ENCODE peak calls at places on chromosomes 13 and 19, in six cellular contexts. O is skeletal muscle cell, D is spleen, S is OCI-LY7, I is cardiac fibroblast, P is aorta. Q is an unnamed sample.

GRCh38 chr13:41554626-41555386 is 97.5 kb downstream of the RGCC start:
- DNase-seq in O (no peak), D (peak), S (peak), I (no peak), P (no peak), Q (no peak)

GRCh38 chr13:49746111-49746510 is 46.4 kb downstream of the KPNA3 start:
- DNase-seq in O (no peak), D (no peak), S (no peak), I (no peak), P (no peak), Q (no peak)

GRCh38 chr13:31890946-31891345 is 140.6 kb upstream of the FRY start:
- DNase-seq in O (no peak), D (no peak), S (no peak), I (peak), P (no peak), Q (no peak)

GRCh38 chr19:48415395-48415794 is 21.9 kb downstream of the GRIN2D start:
- DNase-seq in O (no peak), D (peak), S (peak), I (peak), P (peak), Q (peak)

GRCh38 chr19:45097776-45098520 is 5.0 kb downstream of the PPP1R37 start:
- DNase-seq in O (peak), D (no peak), S (no peak), I (peak), P (peak), Q (no peak)

GRCh38 chr13:30857636-30858035 is 48.4 kb upstream of the MEDAG start:
- DNase-seq in O (no peak), D (no peak), S (no peak), I (no peak), P (no peak), Q (no peak)

GRCh38 chr19:15810335-15810734 is 5.1 kb downstream of the OR10H1 start:
- DNase-seq in O (no peak), D (no peak), S (peak), I (peak), P (no peak), Q (no peak)

GRCh38 chr19:37303591-37304171 is 67.2 kb upstream of the ZNF527 start:
- DNase-seq in O (no peak), D (no peak), S (no peak), I (no peak), P (no peak), Q (no peak)

GRCh38 chr19:16134510-16134909 is 9.0 kb upstream of the HSH2D start:
- DNase-seq in O (no peak), D (no peak), S (no peak), I (no peak), P (no peak), Q (no peak)

GRCh38 chr13:35830850-35831450 is 300.2 kb downstream of the DCLK1 start:
- DNase-seq in O (no peak), D (no peak), S (no peak), I (no peak), P (no peak), Q (no peak)

GRCh38 chr19:2166741-2167738 is 3.3 kb downstream of the DOT1L start:
- DNase-seq in O (no peak), D (peak), S (no peak), I (peak), P (peak), Q (peak)

GRCh38 chr19:31064486-31064885 is 284.8 kb downstream of the TSHZ3 start:
- DNase-seq in O (peak), D (no peak), S (no peak), I (no peak), P (no peak), Q (no peak)

GRCh38 chr13:39481493-39481892 is 121.5 kb downstream of the LHFPL6 start:
- DNase-seq in O (no peak), D (no peak), S (no peak), I (peak), P (no peak), Q (no peak)

GRCh38 chr19:3670258-3670795 is 29.9 kb downstream of the PIP5K1C start:
- DNase-seq in O (peak), D (no peak), S (no peak), I (peak), P (peak), Q (no peak)

GRCh38 chr13:32650705-32651311 is 64.6 kb downstream of the PDS5B start:
- DNase-seq in O (peak), D (no peak), S (peak), I (peak), P (no peak), Q (no peak)

GRCh38 chr19:6740589-6741348 is 1.3 kb downstream of the TRIP10 start:
- DNase-seq in O (no peak), D (peak), S (peak), I (peak), P (peak), Q (peak)

GRCh38 chr19:44308011-44308410 is 3.2 kb upstream of the ZNF235 start:
- DNase-seq in O (no peak), D (no peak), S (no peak), I (peak), P (no peak), Q (no peak)

GRCh38 chr13:28012896-28013295 is 24.4 kb upstream of the URAD start:
- DNase-seq in O (no peak), D (no peak), S (peak), I (no peak), P (no peak), Q (no peak)

GRCh38 chr13:44174769-44175425 is 198.7 kb upstream of the SERP2 start:
- DNase-seq in O (no peak), D (no peak), S (no peak), I (peak), P (no peak), Q (no peak)

GRCh38 chr19:3250675-3251074 is 26.2 kb downstream of the CELF5 start:
- DNase-seq in O (no peak), D (no peak), S (peak), I (peak), P (no peak), Q (no peak)

GRCh38 chr13:70630247-70630646 is 522.0 kb upstream of the KLHL1 start:
- DNase-seq in O (no peak), D (no peak), S (no peak), I (no peak), P (no peak), Q (no peak)

GRCh38 chr19:56111601-56112312 is 9.3 kb downstream of the ZNF787 start:
- DNase-seq in O (no peak), D (peak), S (no peak), I (no peak), P (peak), Q (peak)

GRCh38 chr19:11387154-11388034 is 3.3 kb upstream of the EPOR start:
- DNase-seq in O (no peak), D (no peak), S (peak), I (no peak), P (no peak), Q (no peak)

GRCh38 chr19:48484931-48485612 is 15.9 kb downstream of the CYTH2 start:
- DNase-seq in O (no peak), D (no peak), S (no peak), I (no peak), P (no peak), Q (no peak)

GRCh38 chr19:8686549-8686948 is 12.0 kb downstream of the ACTL9 start:
- DNase-seq in O (no peak), D (no peak), S (no peak), I (no peak), P (no peak), Q (no peak)

GRCh38 chr13:21034602-21035190 is 26.7 kb downstream of the LATS2 start:
- DNase-seq in O (no peak), D (no peak), S (no peak), I (peak), P (no peak), Q (no peak)

GRCh38 chr19:38362076-38362945 is 12.1 kb upstream of the PSMD8 start:
- DNase-seq in O (no peak), D (peak), S (peak), I (peak), P (peak), Q (peak)

GRCh38 chr13:91045351-91046034 is 302.0 kb upstream of the MIR17HG start:
- DNase-seq in O (no peak), D (no peak), S (peak), I (no peak), P (no peak), Q (no peak)

GRCh38 chr13:86135856-86136255 is 336.6 kb upstream of the SLITRK6 start:
- DNase-seq in O (no peak), D (no peak), S (no peak), I (no peak), P (no peak), Q (no peak)

GRCh38 chr13:76600086-76600485 is 286.1 kb downstream of the KCTD12 start:
- DNase-seq in O (no peak), D (no peak), S (no peak), I (peak), P (no peak), Q (no peak)

GRCh38 chr13:39313721-39314120 is 275.5 kb downstream of the NHLRC3 start:
- DNase-seq in O (no peak), D (no peak), S (no peak), I (no peak), P (no peak), Q (no peak)

DNA sequence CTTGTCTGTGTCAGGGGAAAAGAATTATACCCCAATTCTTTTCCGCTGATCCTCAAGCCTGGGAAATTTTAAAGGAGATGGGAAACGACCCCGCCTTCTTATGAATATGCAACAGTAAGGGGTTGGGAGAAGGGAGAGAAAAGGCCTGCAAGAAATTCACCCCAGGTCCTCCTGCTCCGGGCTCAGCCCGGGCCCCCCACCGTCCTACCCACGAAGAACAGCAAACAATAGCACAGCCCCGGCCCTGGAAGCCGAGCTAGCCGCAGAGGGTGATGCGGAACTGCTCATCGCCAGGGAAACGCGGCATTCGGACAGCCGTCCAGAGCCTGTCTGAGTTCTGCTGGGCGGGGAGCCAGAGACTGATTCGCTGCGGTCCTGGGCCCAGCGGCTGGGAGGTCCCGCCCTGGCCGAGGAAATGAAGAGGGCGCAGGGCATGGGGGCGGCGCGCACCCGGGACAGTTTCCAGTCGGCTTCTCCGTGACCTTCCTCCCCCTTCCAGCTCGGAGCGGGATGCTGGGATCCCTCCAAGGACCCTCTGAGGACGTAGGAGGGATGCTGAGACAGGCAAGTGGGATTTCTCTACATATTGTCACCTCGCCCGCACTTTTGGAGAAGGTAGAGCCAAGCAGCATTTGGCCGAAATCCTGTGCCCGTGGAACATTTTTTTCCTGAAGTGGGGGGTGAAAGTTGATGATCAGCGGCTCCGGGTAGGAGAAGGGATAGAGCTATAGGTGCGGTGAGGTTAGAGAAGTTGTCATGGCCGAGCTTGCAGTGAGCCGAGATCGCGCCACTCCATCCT is 82.3 kb upstream of the C1QTNF9B start:
- DNase-seq in O (no peak), D (peak), S (no peak), I (peak), P (peak), Q (peak)
- H3K4me3 ChIP-seq in O (peak), D (peak), S (no peak), I (peak), P (peak), Q (peak)

GRCh38 chr13:75366380-75367280 is 115.3 kb downstream of the TBC1D4 start:
- DNase-seq in O (no peak), D (no peak), S (no peak), I (peak), P (no peak), Q (no peak)
- H3K4me3 ChIP-seq in O (no peak), D (no peak), S (no peak), I (no peak), P (no peak), Q (no peak)

DNA sequence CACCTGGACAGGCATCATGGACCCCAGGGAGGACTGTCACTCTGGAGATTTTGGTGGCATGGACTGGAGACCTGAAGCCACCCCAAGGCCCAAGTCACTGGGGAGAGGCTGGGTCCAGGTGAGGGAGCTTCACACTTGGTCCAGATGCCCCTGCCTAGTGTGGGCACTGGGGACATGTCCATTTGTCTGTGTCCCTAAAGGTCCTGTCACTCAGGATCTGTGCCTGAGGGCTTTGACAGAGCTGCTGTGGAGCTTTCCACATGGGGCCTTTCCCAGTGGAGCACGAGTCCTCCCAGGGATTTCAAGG is 40.5 kb upstream of the CEACAM8 start:
- DNase-seq in O (no peak), D (no peak), S (no peak), I (no peak), P (no peak), Q (no peak)
- H3K4me3 ChIP-seq in O (no peak), D (no peak), S (no peak), I (no peak), P (no peak), Q (no peak)

DNA sequence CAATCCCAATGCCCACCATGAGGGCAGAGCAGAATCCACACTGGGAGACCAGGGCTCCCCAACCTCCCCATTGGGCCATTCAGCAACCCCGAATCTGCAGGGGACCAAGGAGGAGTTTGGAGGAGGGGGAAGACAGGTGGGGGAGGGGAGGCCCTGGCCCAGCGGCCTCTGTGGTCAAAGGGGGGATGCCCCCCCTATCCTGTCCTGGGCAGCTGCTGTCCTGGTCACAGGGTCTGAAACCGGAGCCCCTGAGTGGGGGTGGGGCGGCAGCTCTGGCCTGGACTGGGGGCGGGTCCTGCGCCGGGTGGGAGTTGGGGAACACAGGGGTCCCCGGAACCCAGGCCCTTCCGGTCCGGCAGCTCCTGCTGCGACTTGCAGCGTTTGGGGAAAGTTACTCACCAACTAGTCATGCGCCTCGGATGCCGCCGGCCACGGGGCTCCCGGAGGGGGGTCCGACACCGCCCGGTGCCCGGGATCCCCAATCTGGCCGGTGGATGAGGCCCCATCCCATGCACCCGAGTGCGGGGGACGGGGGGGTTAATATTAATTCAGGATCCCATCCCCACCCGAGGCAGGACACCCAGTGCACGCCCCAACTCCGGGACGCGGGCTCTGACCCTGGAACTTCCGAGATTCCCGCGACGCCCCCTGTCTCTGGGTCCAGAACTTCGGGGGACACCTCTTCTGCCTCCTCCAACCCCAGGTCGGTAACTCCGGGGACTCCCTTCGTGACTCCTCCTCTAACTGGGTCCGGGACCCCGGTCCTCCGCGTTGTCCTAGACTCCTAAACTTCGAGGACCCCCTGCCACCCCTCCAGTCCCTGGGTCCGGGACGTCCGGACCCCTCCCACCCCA is 868 bp downstream of the HOMER3 start:
- DNase-seq in O (no peak), D (peak), S (no peak), I (peak), P (peak), Q (no peak)
- H3K4me3 ChIP-seq in O (peak), D (peak), S (peak), I (peak), P (peak), Q (peak)

GRCh38 chr13:34159946-34160345 is 342.0 kb downstream of the RFC3 start:
- DNase-seq in O (no peak), D (no peak), S (no peak), I (no peak), P (no peak), Q (no peak)

GRCh38 chr13:34162545-34162936 is 344.6 kb downstream of the RFC3 start:
- DNase-seq in O (no peak), D (no peak), S (no peak), I (no peak), P (no peak), Q (no peak)

GRCh38 chr13:34164585-34164984 is 346.6 kb downstream of the RFC3 start:
- DNase-seq in O (no peak), D (no peak), S (no peak), I (no peak), P (no peak), Q (no peak)

GRCh38 chr13:34165158-34165557 is 347.2 kb downstream of the RFC3 start:
- DNase-seq in O (no peak), D (no peak), S (no peak), I (no peak), P (no peak), Q (no peak)

GRCh38 chr13:34161829-34162544 is 344.0 kb downstream of the RFC3 start:
- DNase-seq in O (peak), D (no peak), S (no peak), I (peak), P (no peak), Q (no peak)
- H3K4me3 ChIP-seq in O (no peak), D (no peak), S (no peak), I (no peak), P (no peak), Q (no peak)

GRCh38 chr13:74289861-74290260 is 155.7 kb upstream of the KLF12 start:
- DNase-seq in O (no peak), D (no peak), S (no peak), I (no peak), P (no peak), Q (no peak)
- H3K4me3 ChIP-seq in O (no peak), D (no peak), S (peak), I (no peak), P (peak), Q (no peak)

GRCh38 chr19:10191347-10191746 is 3.4 kb downstream of the DNMT1 start:
- DNase-seq in O (peak), D (no peak), S (no peak), I (peak), P (peak), Q (no peak)

GRCh38 chr19:10194500-10195198 is at the start of gene DNMT1:
- DNase-seq in O (peak), D (peak), S (peak), I (peak), P (peak), Q (peak)

GRCh38 chr19:10193666-10194499 is 870 bp downstream of the DNMT1 start:
- DNase-seq in O (no peak), D (peak), S (peak), I (peak), P (no peak), Q (no peak)

GRCh38 chr19:10195199-10195519 is 406 bp upstream of the DNMT1 start:
- DNase-seq in O (no peak), D (no peak), S (no peak), I (no peak), P (no peak), Q (no peak)

GRCh38 chr19:10192922-10193321 is 1.8 kb downstream of the DNMT1 start:
- DNase-seq in O (no peak), D (no peak), S (no peak), I (no peak), P (no peak), Q (no peak)
- H3K4me3 ChIP-seq in O (no peak), D (no peak), S (peak), I (no peak), P (no peak), Q (no peak)

DNA sequence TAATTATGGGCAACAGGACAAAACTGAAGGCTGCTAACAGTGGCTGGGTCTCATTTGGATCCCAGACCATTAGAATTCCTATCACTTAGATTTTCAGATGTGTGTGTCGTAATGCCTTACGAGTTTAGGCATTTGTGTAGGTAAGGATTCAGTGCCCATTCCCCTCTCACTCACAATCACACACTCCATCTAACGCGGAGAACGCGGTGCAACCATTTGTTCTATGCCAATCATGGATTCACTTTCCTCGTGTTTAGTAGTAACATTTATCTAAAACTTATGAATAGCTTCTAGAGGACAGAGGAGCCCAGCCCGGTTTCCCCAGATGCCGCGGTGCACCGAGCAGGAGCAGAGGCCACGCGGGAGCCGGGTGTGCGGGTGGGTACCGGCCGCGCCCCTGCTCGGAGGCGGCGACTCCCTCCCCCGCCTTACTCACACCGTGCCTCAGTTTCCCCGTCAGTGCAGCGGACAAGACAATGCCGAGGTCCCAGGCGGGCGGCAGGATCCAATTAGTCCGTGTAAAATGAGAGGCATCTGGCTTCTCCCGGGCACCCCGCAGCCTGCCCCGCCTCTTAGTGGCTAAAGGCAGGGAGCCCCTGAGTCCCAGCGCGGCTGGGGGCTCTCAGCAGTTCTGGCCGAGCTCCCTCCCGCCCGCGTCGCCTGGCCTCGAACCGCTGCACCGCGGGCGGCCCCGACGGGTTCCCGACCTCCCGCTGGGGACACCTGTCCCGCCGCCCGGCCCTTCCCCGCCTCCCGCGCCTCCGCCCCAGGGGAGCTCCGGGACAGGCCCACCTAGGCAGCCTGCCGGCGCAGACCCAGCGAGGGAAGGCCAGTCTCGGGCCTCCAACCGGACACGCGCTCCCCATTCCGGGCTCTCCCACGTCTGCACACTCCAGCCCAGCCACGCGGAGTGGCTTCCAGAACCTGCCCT is 5.9 kb upstream of the C1QTNF9B start:
- DNase-seq in O (no peak), D (no peak), S (no peak), I (no peak), P (no peak), Q (no peak)
- H3K4me3 ChIP-seq in O (no peak), D (no peak), S (no peak), I (peak), P (no peak), Q (peak)

Q was measured in lower lobe of right lung.